ENCODE peak calls at places on chromosomes 5 and 9, in seven cellular contexts. H, G, D, C, Q, Z and M are unnamed samples.

GRCh38 chr5:158116965-158117364 is 258.0 kb upstream of the CLINT1 start:
- DNase-seq in Z (no peak), H (no peak), C (no peak), D (no peak), Q (no peak), G (no peak), M (no peak)

GRCh38 chr5:157947156-157947555 is 88.2 kb upstream of the CLINT1 start:
- DNase-seq in D (no peak), C (no peak), Z (no peak), H (no peak), G (no peak), Q (no peak), M (no peak)

GRCh38 chr9:33868430-33869000 is 51.6 kb downstream of the UBE2R2 start:
- DNase-seq in Q (no peak), H (no peak), Z (peak; percentile 82), C (peak; percentile 34), D (no peak), G (no peak), M (peak; percentile 64)

GRCh38 chr9:110340306-110340705 is 2.6 kb upstream of the TXNDC8 start:
- DNase-seq in G (no peak), H (no peak), D (no peak), Z (no peak), Q (no peak), C (no peak), M (peak; percentile 29)

GRCh38 chr9:134059661-134060395 is 8.0 kb downstream of the BRD3 start:
- DNase-seq in G (no peak), D (no peak), Z (no peak), Q (no peak), H (no peak), C (peak; percentile 14), M (no peak)

GRCh38 chr9:37512439-37512838 is 26.7 kb downstream of the POLR1E start:
- DNase-seq in H (no peak), Q (no peak), G (no peak), C (no peak), Z (no peak), D (no peak), M (no peak)

GRCh38 chr9:110155744-110156143 is 52.2 kb downstream of the C9orf152 start:
- DNase-seq in C (no peak), Z (no peak), G (no peak), H (no peak), D (no peak), Q (no peak), M (no peak)

GRCh38 chr5:65062684-65063083 is 294.0 kb downstream of the CWC27 start:
- DNase-seq in G (no peak), Q (peak; percentile 27), H (no peak), D (no peak), C (peak; percentile 62), Z (peak; percentile 76), M (peak; percentile 97)

GRCh38 chr9:34988218-34989055 is 1.1 kb upstream of the DNAJB5 start:
- DNase-seq in C (no peak), Z (no peak), H (no peak), D (peak; percentile 59), G (peak; percentile 19), Q (no peak), M (no peak)

GRCh38 chr5:138706655-138707480 is 46.4 kb upstream of the CTNNA1 start:
- DNase-seq in D (no peak), H (no peak), Q (no peak), C (no peak), G (no peak), Z (peak; percentile 78), M (peak; percentile 87)

GRCh38 chr9:135989722-135990467 is 28.7 kb upstream of the UBAC1 start:
- DNase-seq in H (no peak), C (no peak), G (peak; percentile 16), Z (no peak), Q (no peak), D (peak; percentile 33), M (no peak)

GRCh38 chr9:120394058-120394669 is 185.8 kb downstream of the CDK5RAP2 start:
- DNase-seq in G (no peak), H (no peak), Z (peak; percentile 90), C (no peak), D (no peak), Q (no peak), M (peak; percentile 85)

GRCh38 chr5:55896663-55897062 is 45.5 kb downstream of the IL31RA start:
- DNase-seq in D (no peak), C (no peak), Q (no peak), H (peak; percentile 34), Z (no peak), G (no peak), M (no peak)

GRCh38 chr5:174317261-174317894 is 271.9 kb downstream of the NSG2 start:
- DNase-seq in Z (peak; percentile 39), D (peak; percentile 32), G (no peak), H (no peak), Q (no peak), C (no peak), M (peak; percentile 26)

GRCh38 chr5:79971156-79971555 is 19.9 kb downstream of the MTX3 start:
- DNase-seq in D (no peak), Z (peak; percentile 36), G (no peak), H (no peak), C (no peak), Q (no peak), M (peak; percentile 80)

GRCh38 chr5:8628521-8628920 is 759.6 kb downstream of the MTRR start:
- DNase-seq in G (no peak), Q (no peak), C (no peak), D (no peak), H (no peak), Z (no peak), M (no peak)

GRCh38 chr9:77597057-77597456 is 51.1 kb downstream of the GNA14 start:
- DNase-seq in C (no peak), Q (no peak), H (no peak), D (no peak), Z (no peak), G (no peak), M (no peak)

GRCh38 chr9:135032868-135033460 is 54.5 kb upstream of the OLFM1 start:
- DNase-seq in G (no peak), Z (no peak), H (no peak), Q (no peak), C (no peak), D (no peak), M (no peak)

GRCh38 chr9:114050646-114051045 is 27.5 kb downstream of the AMBP start:
- DNase-seq in C (peak; percentile 12), Z (no peak), Q (no peak), D (no peak), G (no peak), H (no peak), M (no peak)

GRCh38 chr5:25568294-25568693 is 923.5 kb upstream of the CDH10 start:
- DNase-seq in Z (no peak), G (no peak), C (no peak), Q (no peak), D (no peak), H (no peak), M (no peak)

GRCh38 chr9:127569819-127570401 is 42.2 kb upstream of the STXBP1 start:
- DNase-seq in H (peak; percentile 65), Z (peak; percentile 47), G (no peak), Q (no peak), D (no peak), C (no peak), M (peak; percentile 65)

GRCh38 chr9:18727904-18728303 is 254.0 kb downstream of the ADAMTSL1 start:
- DNase-seq in D (no peak), H (no peak), Q (no peak), Z (no peak), G (no peak), C (no peak), M (no peak)

GRCh38 chr5:115297043-115297442 is 589 bp upstream of the CCDC112 start:
- DNase-seq in Z (peak; percentile 18), Q (no peak), C (no peak), H (no peak), G (no peak), D (no peak), M (no peak)

GRCh38 chr9:138007566-138008080 is 130.0 kb downstream of the CACNA1B start:
- DNase-seq in C (no peak), H (peak; percentile 25), Z (no peak), Q (no peak), D (no peak), G (no peak), M (no peak)

GRCh38 chr5:96562614-96563013 is 99.6 kb upstream of the CAST start:
- DNase-seq in D (no peak), Q (no peak), Z (peak; percentile 55), C (no peak), H (no peak), G (no peak), M (peak; percentile 61)

GRCh38 chr9:82168585-82168984 is 180.0 kb downstream of the SPATA31D1 start:
- DNase-seq in Q (no peak), C (no peak), H (no peak), Z (peak; percentile 48), G (no peak), D (no peak), M (no peak)

GRCh38 chr9:91812191-91812590 is 137.8 kb downstream of the ROR2 start:
- DNase-seq in H (no peak), Z (no peak), G (no peak), D (no peak), C (no peak), Q (no peak), M (no peak)

GRCh38 chr9:135602789-135603481 is 36.4 kb downstream of the GLT6D1 start:
- DNase-seq in G (peak; percentile 36), C (peak; percentile 24), Q (no peak), D (no peak), H (no peak), Z (peak; percentile 9), M (peak; percentile 18)

GRCh38 chr5:181028032-181028819 is 11.8 kb upstream of the BTNL9 start:
- DNase-seq in Z (no peak), Q (no peak), H (no peak), G (no peak), C (no peak), D (no peak), M (no peak)

GRCh38 chr5:122906768-122907167 is 61.4 kb downstream of the SNX24 start:
- DNase-seq in Z (peak; percentile 45), D (no peak), C (no peak), H (no peak), G (no peak), Q (no peak), M (no peak)

GRCh38 chr5:42858709-42859108 is 47.0 kb upstream of the SELENOP start:
- DNase-seq in Q (no peak), G (no peak), D (peak; percentile 36), Z (no peak), C (no peak), H (no peak), M (peak; percentile 37)

GRCh38 chr5:119037496-119038215 is 33.2 kb upstream of the DMXL1 start:
- DNase-seq in H (no peak), Q (no peak), G (no peak), Z (peak; percentile 14), C (no peak), D (no peak), M (peak; percentile 16)

GRCh38 chr5:139141410-139141809 is 56.8 kb downstream of the SIL1 start:
- DNase-seq in H (no peak), G (no peak), Z (no peak), C (peak; percentile 59), Q (no peak), D (no peak), M (no peak)

GRCh38 chr5:65880673-65881072 is 45.7 kb upstream of the ERBIN start:
- DNase-seq in G (no peak), C (no peak), Q (no peak), D (no peak), Z (no peak), H (no peak), M (peak; percentile 88)

GRCh38 chr9:127753556-127753955 is 18.5 kb upstream of the TOR2A start:
- DNase-seq in C (no peak), G (no peak), Z (no peak), Q (no peak), H (no peak), D (no peak), M (no peak)